ENCODE peak calls at places on chromosomes 6 and 20, in four cellular contexts. K is H1, N is IMR-90, H is H9. Q is an unnamed sample.

GRCh38 chr20:6164421-6165341 is 41.9 kb upstream of the FERMT1 start:
- DNase-seq in N (no peak), K (no peak), H (no peak), Q (peak; percentile 30)

GRCh38 chr6:148501178-148501590 is 158.5 kb downstream of the SASH1 start:
- DNase-seq in N (peak; percentile 80), K (no peak), H (no peak), Q (no peak)

GRCh38 chr6:35727935-35728662 is 8.7 kb upstream of the ARMC12 start:
- DNase-seq in N (peak; percentile 94), K (no peak), H (peak; percentile 64), Q (peak; percentile 81)

GRCh38 chr6:75563032-75563431 is 38.6 kb upstream of the SENP6 start:
- DNase-seq in K (peak; percentile 10), H (peak; percentile 67), N (peak; percentile 47), Q (peak; percentile 87)

GRCh38 chr6:166815629-166816028 is 140.7 kb downstream of the RNASET2 start:
- DNase-seq in K (no peak), H (no peak), N (no peak), Q (peak; percentile 7)

GRCh38 chr6:31083742-31084354 is 28.5 kb downstream of the C6orf15 start:
- DNase-seq in H (peak; percentile 86), K (peak; percentile 54), N (peak; percentile 92), Q (peak; percentile 86)

GRCh38 chr20:41230136-41230535 is 87.4 kb downstream of the ZHX3 start:
- DNase-seq in H (no peak), K (no peak), N (no peak), Q (no peak)

GRCh38 chr6:106077170-106077569 is 9.0 kb upstream of the PRDM1 start:
- DNase-seq in H (no peak), N (peak; percentile 53), K (no peak), Q (no peak)

GRCh38 chr20:44704551-44704971 is 10.6 kb upstream of the CCN5 start:
- DNase-seq in K (no peak), N (peak; percentile 79), H (no peak), Q (no peak)

GRCh38 chr6:7706269-7706668 is 19.6 kb upstream of the BMP6 start:
- DNase-seq in N (no peak), K (no peak), H (no peak), Q (no peak)

GRCh38 chr20:13220194-13220856 is 749 bp upstream of the ISM1 start:
- DNase-seq in N (peak; percentile 3), K (peak; percentile 50), H (peak; percentile 78), Q (peak; percentile 86)

GRCh38 chr20:59994697-59995122 is 36.5 kb downstream of the CDH26 start:
- DNase-seq in K (peak; percentile 65), N (peak; percentile 20), H (peak; percentile 96), Q (peak; percentile 94)

GRCh38 chr6:21942910-21943309 is 349.4 kb downstream of the SOX4 start:
- DNase-seq in H (no peak), K (no peak), N (no peak), Q (no peak)

GRCh38 chr6:5457983-5458683 is 196.8 kb downstream of the FARS2 start:
- DNase-seq in N (no peak), K (no peak), H (no peak), Q (no peak)

GRCh38 chr6:36349240-36349639 is 12.6 kb upstream of the BNIP5 start:
- DNase-seq in H (no peak), K (no peak), N (no peak), Q (no peak)

GRCh38 chr6:3323696-3324261 is 65.0 kb downstream of the PSMG4 start:
- DNase-seq in K (no peak), H (no peak), N (no peak), Q (no peak)

GRCh38 chr6:43883698-43884659 is 114.0 kb downstream of the VEGFA start:
- DNase-seq in K (no peak), N (no peak), H (no peak), Q (no peak)

GRCh38 chr6:26478100-26478984 is 20.6 kb downstream of the BTN2A1 start:
- DNase-seq in H (no peak), N (no peak), K (no peak), Q (no peak)

GRCh38 chr20:33370296-33370695 is 31.0 kb downstream of the CDK5RAP1 start:
- DNase-seq in K (no peak), H (no peak), N (no peak), Q (no peak)

GRCh38 chr20:2224246-2224645 is 71.6 kb upstream of the TGM3 start:
- DNase-seq in H (no peak), N (no peak), K (no peak), Q (no peak)

GRCh38 chr6:126764696-126765095 is 353.8 kb upstream of the RSPO3 start:
- DNase-seq in N (no peak), H (no peak), K (no peak), Q (peak; percentile 53)

GRCh38 chr6:37731888-37732287 is 34.2 kb upstream of the MDGA1 start:
- DNase-seq in K (no peak), N (no peak), H (peak; percentile 50), Q (no peak)

GRCh38 chr6:136967874-136968752 is 46.0 kb downstream of the SLC35D3 start:
- DNase-seq in H (peak; percentile 84), N (peak; percentile 58), K (peak; percentile 53), Q (peak; percentile 89)

GRCh38 chr20:2900845-2901592 is 27.7 kb downstream of the PTPRA start:
- DNase-seq in K (no peak), H (no peak), N (no peak), Q (no peak)

GRCh38 chr6:106149472-106150069 is 63.4 kb downstream of the PRDM1 start:
- DNase-seq in H (no peak), N (no peak), K (no peak), Q (no peak)

GRCh38 chr20:62606551-62607201 is 35.6 kb upstream of the SLCO4A1 start:
- DNase-seq in H (no peak), K (no peak), N (no peak), Q (no peak)

GRCh38 chr20:63495771-63496403 is 3.0 kb downstream of the EEF1A2 start:
- DNase-seq in N (peak; percentile 28), H (peak; percentile 75), K (no peak), Q (peak; percentile 53)

GRCh38 chr20:55253765-55254164 is 751.6 kb downstream of the CBLN4 start:
- DNase-seq in H (no peak), N (no peak), K (no peak), Q (no peak)

GRCh38 chr20:64105846-64106434 is 1.4 kb downstream of the NPBWR2 start:
- DNase-seq in N (no peak), H (no peak), K (no peak), Q (no peak)

GRCh38 chr6:107246249-107246971 is 131.1 kb upstream of the BEND3 start:
- DNase-seq in N (no peak), K (no peak), H (no peak), Q (no peak)

GRCh38 chr20:1813101-1813529 is 82.1 kb upstream of the SIRPA start:
- DNase-seq in N (peak; percentile 97), H (no peak), K (no peak), Q (no peak)

GRCh38 chr6:2667617-2668016 is 83.1 kb downstream of the MYLK4 start:
- DNase-seq in H (no peak), K (no peak), N (no peak), Q (no peak)

GRCh38 chr6:75693534-75693933 is 55.5 kb upstream of the MYO6 start:
- DNase-seq in K (no peak), H (no peak), N (peak; percentile 62), Q (no peak)

GRCh38 chr6:159966981-159967380 is 1.9 kb upstream of the IGF2R start:
- DNase-seq in H (no peak), K (no peak), N (peak; percentile 48), Q (no peak)

GRCh38 chr20:13852321-13852720 is 67.5 kb downstream of the NDUFAF5 start:
- DNase-seq in N (no peak), H (no peak), K (no peak), Q (no peak)

GRCh38 chr20:51928931-51929330 is 126.6 kb upstream of the SALL4 start:
- DNase-seq in H (no peak), K (no peak), N (no peak), Q (no peak)

GRCh38 chr6:5173862-5174643 is 86.7 kb downstream of the LYRM4 start:
- DNase-seq in N (peak; percentile 19), H (no peak), K (no peak), Q (no peak)

GRCh38 chr6:125154184-125155135 is 887 bp downstream of the TPD52L1 start:
- DNase-seq in K (no peak), H (peak; percentile 49), N (no peak), Q (peak; percentile 90)

GRCh38 chr6:15510536-15511247 is 152.1 kb downstream of the DTNBP1 start:
- DNase-seq in N (no peak), H (no peak), K (no peak), Q (no peak)

GRCh38 chr6:15510121-15510520 is 152.7 kb downstream of the DTNBP1 start:
- DNase-seq in H (no peak), K (no peak), N (no peak), Q (no peak)

GRCh38 chr6:15507746-15508145 is 155.1 kb downstream of the DTNBP1 start:
- DNase-seq in H (no peak), K (no peak), N (no peak), Q (no peak)

GRCh38 chr6:15508363-15509330 is 154.2 kb downstream of the DTNBP1 start:
- DNase-seq in K (no peak), H (no peak), N (peak; percentile 16), Q (no peak)

GRCh38 chr6:15509335-15509933 is 153.4 kb downstream of the DTNBP1 start:
- DNase-seq in K (no peak), H (no peak), N (peak; percentile 39), Q (no peak)
- H2BK5ac ChIP-seq in K (peak overlapping the region; percentile 62), H (no peak overlapping the region), N (no peak overlapping the region), Q (no peak overlapping the region)

GRCh38 chr6:111258615-111259088 is 171.3 kb downstream of the SLC16A10 start:
- DNase-seq in N (no peak), H (no peak), K (no peak), Q (no peak)
- H3K56ac ChIP-seq in N (no peak overlapping the region), H (no peak overlapping the region), K (no peak overlapping the region), Q (no peak overlapping the region)

GRCh38 chr6:156776470-156776840 is 723 bp upstream of the ARID1B start:
- DNase-seq in K (no peak), N (peak; percentile 44), H (no peak), Q (no peak)
- H2BK5ac ChIP-seq in K (peak overlapping the region; percentile 62), N (peak overlapping the region; percentile 89), H (no peak overlapping the region), Q (no peak overlapping the region)

DNA sequence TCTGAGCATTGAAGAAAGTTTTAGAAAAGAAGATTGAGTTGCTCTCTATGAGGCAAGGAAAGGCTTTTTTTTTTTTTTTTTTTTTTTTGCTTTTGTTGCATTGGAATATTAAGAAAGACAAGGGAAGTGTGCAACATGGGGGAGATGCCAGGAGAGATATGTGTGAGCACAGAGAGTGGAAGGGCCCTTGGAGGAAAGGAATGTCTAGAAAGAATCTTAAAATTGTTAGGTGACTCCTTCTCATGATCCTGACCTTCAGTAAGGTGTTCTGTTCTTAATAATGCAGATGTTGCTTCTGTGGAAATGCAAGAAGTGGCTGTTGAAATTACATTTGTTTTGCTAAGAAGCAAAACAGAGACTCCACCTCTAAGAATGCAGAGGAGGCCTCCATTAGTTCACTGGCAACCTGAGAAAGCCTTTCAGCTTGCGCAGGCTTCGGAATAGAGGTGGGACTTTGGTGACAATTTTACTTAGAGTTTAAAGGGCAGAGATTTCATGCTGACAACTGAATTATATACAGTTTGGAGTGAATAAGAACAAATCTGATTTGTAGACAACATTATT is 118.0 kb upstream of the ASCC3 start:
- DNase-seq in K (no peak), N (no peak), H (no peak), Q (peak; percentile 2)
- H3K56ac ChIP-seq in K (no peak overlapping the region), N (no peak overlapping the region), H (no peak overlapping the region), Q (no peak overlapping the region)

Q was measured in mesendoderm.